ENCODE peak calls at places on chromosomes 2 and 18, in seven cellular contexts. One of them, this sample, is unnamed.

GRCh38 chr2:96415684-96416083 is 80.1 kb downstream of the NCAPH start:
- DNase-seq in left ventricle myocardium inferior: no peak
- DNase-seq in right atrium auricular region: no peak
- DNase-seq in WERI-Rb-1: no peak
- DNase-seq in tibial artery: no peak
- DNase-seq in PC-9: no peak
- DNase-seq in dorsolateral prefrontal cortex: no peak
- DNase-seq in this sample: no peak

GRCh38 chr18:72208920-72209676 is 335.0 kb downstream of the CBLN2 start:
- DNase-seq in left ventricle myocardium inferior: no peak
- DNase-seq in right atrium auricular region: no peak
- DNase-seq in WERI-Rb-1: no peak
- DNase-seq in tibial artery: no peak
- DNase-seq in PC-9: no peak
- DNase-seq in dorsolateral prefrontal cortex: no peak
- DNase-seq in this sample: peak

GRCh38 chr2:145402706-145403277 is 882.9 kb upstream of the ZEB2 start:
- DNase-seq in left ventricle myocardium inferior: no peak
- DNase-seq in right atrium auricular region: no peak
- DNase-seq in WERI-Rb-1: no peak
- DNase-seq in tibial artery: no peak
- DNase-seq in PC-9: no peak
- DNase-seq in dorsolateral prefrontal cortex: no peak
- DNase-seq in this sample: no peak

GRCh38 chr2:129748250-129748649 is 231.2 kb upstream of the RAB6C start:
- DNase-seq in left ventricle myocardium inferior: no peak
- DNase-seq in right atrium auricular region: no peak
- DNase-seq in WERI-Rb-1: no peak
- DNase-seq in tibial artery: no peak
- DNase-seq in PC-9: no peak
- DNase-seq in dorsolateral prefrontal cortex: no peak
- DNase-seq in this sample: no peak

GRCh38 chr18:40197711-40198110 is 1757.3 kb upstream of the PIK3C3 start:
- DNase-seq in left ventricle myocardium inferior: no peak
- DNase-seq in right atrium auricular region: no peak
- DNase-seq in WERI-Rb-1: no peak
- DNase-seq in tibial artery: no peak
- DNase-seq in PC-9: no peak
- DNase-seq in dorsolateral prefrontal cortex: no peak
- DNase-seq in this sample: no peak

GRCh38 chr2:234682492-234683228 is 185.8 kb upstream of the ARL4C start:
- DNase-seq in left ventricle myocardium inferior: no peak
- DNase-seq in right atrium auricular region: peak
- DNase-seq in WERI-Rb-1: no peak
- DNase-seq in tibial artery: no peak
- DNase-seq in PC-9: no peak
- DNase-seq in dorsolateral prefrontal cortex: no peak
- DNase-seq in this sample: no peak

GRCh38 chr2:55518846-55519167 is 711 bp upstream of the CFAP36 start:
- DNase-seq in left ventricle myocardium inferior: no peak
- DNase-seq in right atrium auricular region: no peak
- DNase-seq in WERI-Rb-1: no peak
- DNase-seq in tibial artery: no peak
- DNase-seq in PC-9: no peak
- DNase-seq in dorsolateral prefrontal cortex: no peak
- DNase-seq in this sample: no peak

GRCh38 chr2:157336137-157336721 is 10.6 kb upstream of the ERMN start:
- DNase-seq in left ventricle myocardium inferior: no peak
- DNase-seq in right atrium auricular region: no peak
- DNase-seq in WERI-Rb-1: peak
- DNase-seq in tibial artery: no peak
- DNase-seq in PC-9: no peak
- DNase-seq in dorsolateral prefrontal cortex: no peak
- DNase-seq in this sample: peak

DNA sequence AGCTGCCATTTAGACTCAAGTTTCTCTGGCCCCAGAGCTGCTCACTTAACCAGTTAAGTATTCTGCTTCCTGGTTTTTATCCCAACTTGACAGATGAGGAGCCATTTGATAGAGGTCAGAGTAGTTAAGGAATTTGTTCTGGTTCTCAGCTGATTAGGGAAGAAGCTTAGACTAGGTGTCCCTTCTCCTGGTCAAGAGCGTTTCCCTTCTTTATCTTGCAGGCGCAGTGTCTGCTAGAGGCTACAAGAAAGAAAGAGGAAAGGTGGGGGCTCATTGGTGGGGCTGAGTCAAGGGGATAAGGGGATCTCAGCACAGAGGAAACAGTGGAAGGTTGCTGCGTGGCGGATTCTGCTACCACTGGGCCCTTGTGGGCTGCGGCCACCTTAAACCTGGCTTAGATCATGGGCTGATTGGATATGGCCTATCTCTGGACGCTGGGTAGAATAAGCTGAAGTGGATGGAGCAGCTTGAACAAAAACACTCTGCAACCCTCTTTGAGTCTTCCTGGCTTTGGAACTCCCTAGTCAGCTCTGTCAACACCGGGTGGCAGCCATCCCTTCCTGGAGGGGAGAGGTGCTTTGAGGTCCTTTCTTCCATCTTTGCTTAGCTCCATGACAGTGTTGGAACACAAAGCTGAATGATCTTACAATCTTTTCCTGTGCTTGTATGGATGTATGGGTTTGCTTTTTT is 70.8 kb downstream of the QPCT start:
- DNase-seq in left ventricle myocardium inferior: no peak
- DNase-seq in right atrium auricular region: no peak
- DNase-seq in WERI-Rb-1: peak
- DNase-seq in tibial artery: no peak
- DNase-seq in PC-9: peak
- DNase-seq in dorsolateral prefrontal cortex: no peak
- DNase-seq in this sample: no peak
- TF ChIP-seq CTCF in left ventricle myocardium inferior: no peak
- TF ChIP-seq CTCF in right atrium auricular region: no peak
- TF ChIP-seq CTCF in WERI-Rb-1: peak
- TF ChIP-seq CTCF in tibial artery: no peak
- TF ChIP-seq CTCF in PC-9: no peak
- TF ChIP-seq CTCF in dorsolateral prefrontal cortex: no peak
- TF ChIP-seq CTCF in this sample: no peak

DNA sequence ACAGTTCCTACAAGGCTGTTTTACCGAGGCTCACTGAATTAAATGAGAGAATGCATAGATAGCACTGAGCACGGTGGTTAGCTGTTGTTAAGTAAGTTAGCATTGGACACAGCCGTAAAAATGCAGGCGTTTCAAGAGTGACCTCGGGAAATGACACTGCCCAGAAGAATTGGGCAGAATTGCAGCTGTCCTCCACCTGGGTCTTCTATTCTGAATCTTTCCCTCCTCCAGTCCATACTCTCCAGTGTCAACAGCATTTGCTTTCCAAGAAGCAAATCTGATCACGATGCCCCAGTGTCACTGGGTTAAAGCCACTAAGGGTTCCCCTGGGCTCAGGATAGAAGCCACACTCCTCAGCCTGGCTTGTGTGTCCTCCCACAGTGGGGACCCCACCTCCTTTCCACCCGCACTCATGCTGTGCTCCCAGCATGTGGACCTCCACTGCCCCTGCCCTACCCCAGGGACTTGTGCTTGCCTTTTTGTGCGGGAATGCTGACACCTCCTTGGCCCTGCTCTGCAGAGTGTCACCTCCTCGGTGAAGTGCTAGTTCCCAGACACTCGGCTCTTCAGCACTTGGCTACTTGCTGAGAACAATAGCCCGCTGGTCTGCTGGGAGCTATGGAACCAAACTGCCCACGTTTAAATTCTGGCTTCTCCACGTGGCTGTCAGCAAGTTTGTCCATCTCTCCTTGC is 135.0 kb downstream of the ANTXR1 start:
- DNase-seq in left ventricle myocardium inferior: no peak
- DNase-seq in right atrium auricular region: no peak
- DNase-seq in WERI-Rb-1: no peak
- DNase-seq in tibial artery: no peak
- DNase-seq in PC-9: no peak
- DNase-seq in dorsolateral prefrontal cortex: no peak
- DNase-seq in this sample: no peak
- H3K27ac ChIP-seq in left ventricle myocardium inferior: peak
- H3K27ac ChIP-seq in right atrium auricular region: no peak
- H3K27ac ChIP-seq in WERI-Rb-1: no peak
- H3K27ac ChIP-seq in tibial artery: peak
- H3K27ac ChIP-seq in PC-9: no peak
- H3K27ac ChIP-seq in dorsolateral prefrontal cortex: no peak
- H3K27ac ChIP-seq in this sample: no peak

GRCh38 chr2:30784682-30785081 is 22.6 kb downstream of the CAPN13 start:
- DNase-seq in left ventricle myocardium inferior: no peak
- DNase-seq in right atrium auricular region: peak
- DNase-seq in WERI-Rb-1: no peak
- DNase-seq in tibial artery: no peak
- DNase-seq in PC-9: no peak
- DNase-seq in dorsolateral prefrontal cortex: no peak
- DNase-seq in this sample: no peak
- TF ChIP-seq CTCF in left ventricle myocardium inferior: no peak
- TF ChIP-seq CTCF in right atrium auricular region: no peak
- TF ChIP-seq CTCF in WERI-Rb-1: no peak
- TF ChIP-seq CTCF in tibial artery: no peak
- TF ChIP-seq CTCF in PC-9: no peak
- TF ChIP-seq CTCF in dorsolateral prefrontal cortex: no peak
- TF ChIP-seq CTCF in this sample: no peak

GRCh38 chr2:64052468-64053241 is 33.4 kb upstream of the VPS54 start:
- DNase-seq in left ventricle myocardium inferior: no peak
- DNase-seq in right atrium auricular region: no peak
- DNase-seq in WERI-Rb-1: no peak
- DNase-seq in tibial artery: no peak
- DNase-seq in PC-9: no peak
- DNase-seq in dorsolateral prefrontal cortex: no peak
- DNase-seq in this sample: no peak
- H3K27ac ChIP-seq in left ventricle myocardium inferior: peak
- H3K27ac ChIP-seq in right atrium auricular region: peak
- H3K27ac ChIP-seq in WERI-Rb-1: no peak
- H3K27ac ChIP-seq in tibial artery: no peak
- H3K27ac ChIP-seq in PC-9: no peak
- H3K27ac ChIP-seq in dorsolateral prefrontal cortex: no peak
- H3K27ac ChIP-seq in this sample: peak